ENCODE peak calls at places on chromosomes 12 and 14, in nine cellular contexts. J is HFFc6; Z is stimulated activated CD4-positive, alpha-beta T cell treated with anti-CD3 and anti-CD28 coated beads, TNF-alpha, amount 100 ng/mL, for 1 hour; V is HT-29; E is substantia nigra; P is ecto neural progenitor cell; S is cardiac muscle cell; H is mammary epithelial cell; Q is amniotic stem cell. I is an unnamed sample.

GRCh38 chr12:111942557-111942956 is 70.4 kb downstream of the TMEM116 start:
- DNase-seq in Q (peak), Z (no peak), V (peak), S (peak), H (peak), P (no peak), J (peak), E (no peak), I (no peak)

GRCh38 chr12:49364989-49365388 is 2.3 kb upstream of the SPATS2 start:
- DNase-seq in H (peak), E (no peak), S (peak), P (no peak), Z (no peak), V (no peak), Q (no peak), J (peak), I (no peak)

GRCh38 chr12:86551146-86551571 is 295.0 kb upstream of the MGAT4C start:
- DNase-seq in J (no peak), Q (no peak), S (peak), H (no peak), P (no peak), V (no peak), E (no peak), Z (no peak), I (no peak)

GRCh38 chr14:59566281-59566680 is 10.3 kb downstream of the CCDC175 start:
- DNase-seq in V (peak), Z (no peak), E (no peak), J (no peak), H (no peak), S (no peak), Q (no peak), P (no peak), I (no peak)

GRCh38 chr12:47705239-47705570 is 625 bp downstream of the RPAP3 start:
- DNase-seq in Z (no peak), H (peak), E (no peak), V (peak), S (no peak), J (no peak), Q (no peak), P (no peak), I (no peak)

GRCh38 chr12:52362118-52362726 is 5.1 kb downstream of the KRT85 start:
- DNase-seq in Q (no peak), J (no peak), V (no peak), H (no peak), P (no peak), S (no peak), E (no peak), Z (no peak), I (no peak)

GRCh38 chr12:126069549-126070165 is 1004.4 kb downstream of the AACS start:
- DNase-seq in S (peak), Q (no peak), P (peak), H (peak), J (peak), Z (peak), E (no peak), V (peak), I (peak)

GRCh38 chr14:88354358-88354757 is 31.1 kb upstream of the SPATA7 start:
- DNase-seq in Z (no peak), E (no peak), H (no peak), P (no peak), Q (no peak), S (no peak), V (no peak), J (no peak), I (no peak)

GRCh38 chr14:99514552-99515300 is 33.5 kb downstream of the CCNK start:
- DNase-seq in Q (no peak), S (no peak), Z (no peak), P (no peak), E (no peak), V (no peak), H (no peak), J (no peak), I (no peak)

GRCh38 chr14:22841311-22841710 is 4.9 kb downstream of the MMP14 start:
- DNase-seq in H (no peak), S (no peak), V (no peak), Z (no peak), E (no peak), P (no peak), J (no peak), Q (no peak), I (no peak)

GRCh38 chr14:99382781-99383456 is 97.7 kb downstream of the SETD3 start:
- DNase-seq in S (no peak), Q (no peak), H (no peak), Z (no peak), V (peak), J (no peak), E (no peak), P (no peak), I (no peak)

GRCh38 chr12:32106517-32107366 is at the start of gene BICD1:
- DNase-seq in E (peak), J (peak), V (peak), P (peak), S (peak), Q (peak), Z (peak), H (peak), I (peak)

GRCh38 chr12:13980548-13981295 is 680 bp downstream of the GRIN2B start:
- DNase-seq in J (no peak), V (no peak), S (no peak), H (no peak), Q (no peak), P (peak), Z (no peak), E (no peak), I (no peak)

GRCh38 chr12:15116073-15116472 is 105.1 kb downstream of the RERG start:
- DNase-seq in V (no peak), P (no peak), S (peak), E (peak), H (no peak), Z (no peak), Q (no peak), J (no peak), I (no peak)

GRCh38 chr14:56147980-56148901 is 30.0 kb downstream of the PELI2 start:
- DNase-seq in E (no peak), P (no peak), S (no peak), H (no peak), Q (no peak), V (peak), J (no peak), Z (no peak), I (no peak)

GRCh38 chr12:32501835-32502333 is 102.5 kb downstream of the FGD4 start:
- DNase-seq in Q (no peak), V (peak), P (peak), H (peak), E (no peak), S (peak), Z (no peak), J (peak), I (no peak)

GRCh38 chr14:72578514-72578913 is 315.4 kb downstream of the DPF3 start:
- DNase-seq in S (no peak), V (no peak), Q (no peak), Z (no peak), J (no peak), E (no peak), H (no peak), P (no peak), I (no peak)

GRCh38 chr14:96424104-96424989 is 32.4 kb downstream of the AK7 start:
- DNase-seq in E (no peak), S (peak), H (peak), J (peak), P (no peak), V (peak), Z (no peak), Q (peak), I (no peak)

GRCh38 chr12:88057994-88058718 is 29.0 kb upstream of the C12orf50 start:
- DNase-seq in S (peak), P (no peak), Z (no peak), H (no peak), E (no peak), V (no peak), J (no peak), Q (no peak), I (no peak)

GRCh38 chr12:6442799-6443198 is 2.0 kb upstream of the CD27 start:
- DNase-seq in S (no peak), E (no peak), P (no peak), Q (no peak), J (no peak), H (no peak), Z (no peak), V (no peak), I (no peak)

GRCh38 chr14:81400202-81400678 is at the start of gene STON2:
- DNase-seq in H (peak), S (peak), P (no peak), V (peak), Q (no peak), Z (no peak), E (no peak), J (peak), I (no peak)

GRCh38 chr12:51819851-51820720 is 28.4 kb downstream of the FIGNL2 start:
- DNase-seq in S (no peak), H (no peak), V (no peak), Q (no peak), Z (no peak), P (no peak), J (no peak), E (no peak), I (peak)

GRCh38 chr12:116148844-116149243 is 128.6 kb downstream of the MED13L start:
- DNase-seq in J (no peak), P (no peak), S (no peak), H (no peak), V (peak), Q (no peak), E (no peak), Z (no peak), I (no peak)

GRCh38 chr14:103378042-103378854 is 7.0 kb upstream of the MARK3 start:
- DNase-seq in Q (no peak), S (peak), H (no peak), Z (no peak), V (no peak), J (no peak), P (no peak), E (no peak), I (no peak)

GRCh38 chr12:13436182-13436581 is 239.7 kb downstream of the EMP1 start:
- DNase-seq in J (no peak), E (no peak), H (no peak), V (no peak), S (no peak), Q (no peak), P (no peak), Z (no peak), I (no peak)

GRCh38 chr12:132600048-132601032 is 10.0 kb downstream of the LRCOL1 start:
- DNase-seq in S (peak), Q (no peak), P (peak), Z (no peak), V (peak), E (peak), H (peak), J (peak), I (no peak)

GRCh38 chr12:121582583-121583333 is 1.9 kb upstream of the KDM2B start:
- DNase-seq in S (peak), E (no peak), Z (no peak), V (no peak), Q (no peak), P (peak), H (no peak), J (no peak), I (no peak)

GRCh38 chr12:71671311-71671710 is 7.2 kb downstream of the THAP2 start:
- DNase-seq in J (no peak), Q (no peak), P (no peak), E (no peak), Z (no peak), S (no peak), V (no peak), H (no peak), I (no peak)

GRCh38 chr12:80187660-80188090 is 88.3 kb downstream of the OTOGL start:
- DNase-seq in P (no peak), E (no peak), V (no peak), Z (no peak), H (no peak), S (peak), Q (no peak), J (peak), I (no peak)

GRCh38 chr12:121468451-121468850 is 68.5 kb downstream of the RNF34 start:
- DNase-seq in Z (no peak), V (no peak), S (no peak), J (no peak), Q (no peak), E (no peak), H (peak), P (no peak), I (no peak)

GRCh38 chr14:104335611-104336010 is 197.2 kb downstream of the KIF26A start:
- DNase-seq in E (no peak), J (no peak), Q (no peak), Z (no peak), H (no peak), V (no peak), S (no peak), P (peak), I (no peak)

GRCh38 chr14:92783813-92784431 is 10.2 kb upstream of the GOLGA5 start:
- DNase-seq in H (peak), J (peak), P (no peak), Z (no peak), S (peak), V (peak), Q (peak), E (no peak), I (no peak)

GRCh38 chr14:23877111-23877510 is 76.5 kb upstream of the DHRS4 start:
- DNase-seq in P (no peak), Z (no peak), H (no peak), V (no peak), E (no peak), S (no peak), Q (no peak), J (no peak), I (no peak)

GRCh38 chr14:55152052-55152753 is 23.2 kb downstream of the LGALS3 start:
- DNase-seq in J (peak), H (no peak), E (no peak), Q (no peak), Z (no peak), V (no peak), P (no peak), S (peak), I (no peak)

GRCh38 chr12:65232490-65233077 is 45.9 kb upstream of the MSRB3 start:
- DNase-seq in P (no peak), Q (no peak), Z (no peak), E (no peak), H (peak), J (peak), S (peak), V (peak), I (no peak)

GRCh38 chr12:92702754-92703679 is at the start of gene PLEKHG7:
- DNase-seq in H (no peak), Z (no peak), Q (no peak), P (no peak), J (no peak), S (no peak), E (no peak), V (peak), I (no peak)

GRCh38 chr14:102693006-102693755 is 84.1 kb upstream of the TRAF3 start:
- DNase-seq in J (no peak), H (no peak), P (no peak), S (no peak), Q (no peak), Z (no peak), E (no peak), V (no peak), I (no peak)

I was measured in T-helper 17 cell.